ENCODE peak calls at places on chromosome 20, in nine cellular contexts. O, J, X, A, T, N, L, S and R are unnamed samples.

GRCh38 chr20:19824861-19825260 is 66.8 kb downstream of the RIN2 start:
- DNase-seq in O (no peak), J (no peak), X (no peak), A (no peak), T (no peak), N (no peak), L (no peak), S (no peak), R (no peak)

GRCh38 chr20:3869839-3870634 is 19.1 kb upstream of the PANK2 start:
- DNase-seq in O (no peak), J (peak; percentile 33), X (no peak), A (no peak), T (no peak), N (no peak), L (no peak), S (no peak), R (no peak)

GRCh38 chr20:4617484-4617883 is 104.2 kb upstream of the PRND start:
- DNase-seq in O (no peak), J (no peak), X (no peak), A (no peak), T (no peak), N (no peak), L (no peak), S (no peak), R (peak; percentile 86)

GRCh38 chr20:22918286-22918983 is 116.7 kb upstream of the SSTR4 start:
- DNase-seq in O (no peak), J (no peak), X (no peak), A (no peak), T (no peak), N (no peak), L (no peak), S (no peak), R (no peak)

GRCh38 chr20:36309643-36310042 is 3.5 kb downstream of the DLGAP4 start:
- DNase-seq in O (no peak), J (no peak), X (no peak), A (no peak), T (peak; percentile 18), N (no peak), L (no peak), S (no peak), R (no peak)

GRCh38 chr20:25042531-25043498 is 15.1 kb downstream of the ACSS1 start:
- DNase-seq in O (peak; percentile 43), J (peak; percentile 45), X (peak; percentile 92), A (no peak), T (peak; percentile 85), N (no peak), L (no peak), S (peak; percentile 61), R (no peak)

GRCh38 chr20:63082308-63082938 is 75.7 kb upstream of the BHLHE23 start:
- DNase-seq in O (no peak), J (no peak), X (peak; percentile 61), A (peak; percentile 38), T (peak; percentile 41), N (peak; percentile 86), L (no peak), S (no peak), R (no peak)

GRCh38 chr20:32670773-32671455 is 2.8 kb downstream of the C20orf203 start:
- DNase-seq in O (no peak), J (no peak), X (no peak), A (no peak), T (no peak), N (no peak), L (no peak), S (peak; percentile 63), R (no peak)

GRCh38 chr20:51022803-51023616 is at the start of gene KCNG1:
- DNase-seq in O (peak; percentile 97), J (peak; percentile 81), X (peak; percentile 85), A (no peak), T (peak; percentile 74), N (peak; percentile 92), L (peak; percentile 79), S (no peak), R (no peak)

GRCh38 chr20:48759631-48760245 is 68.1 kb downstream of the PREX1 start:
- DNase-seq in O (no peak), J (no peak), X (peak; percentile 69), A (no peak), T (no peak), N (no peak), L (no peak), S (no peak), R (no peak)

GRCh38 chr20:38730167-38730988 is 6.1 kb downstream of the SLC32A1 start:
- DNase-seq in O (no peak), J (peak; percentile 25), X (no peak), A (no peak), T (no peak), N (peak; percentile 28), L (no peak), S (no peak), R (no peak)

GRCh38 chr20:9015984-9016324 is 52.9 kb upstream of the PLCB4 start:
- DNase-seq in O (no peak), J (no peak), X (no peak), A (no peak), T (no peak), N (peak; percentile 70), L (no peak), S (no peak), R (no peak)

GRCh38 chr20:63896136-63896890 is 1.4 kb downstream of the DNAJC5 start:
- DNase-seq in O (no peak), J (peak; percentile 65), X (peak; percentile 89), A (no peak), T (no peak), N (peak; percentile 26), L (no peak), S (no peak), R (no peak)

GRCh38 chr20:21862224-21862927 is 156.9 kb downstream of the PAX1 start:
- DNase-seq in O (no peak), J (no peak), X (no peak), A (no peak), T (no peak), N (peak; percentile 67), L (no peak), S (no peak), R (no peak)

GRCh38 chr20:15475483-15475882 is 1097.8 kb downstream of the KIF16B start:
- DNase-seq in O (peak; percentile 23), J (peak; percentile 35), X (peak; percentile 76), A (no peak), T (no peak), N (no peak), L (peak; percentile 46), S (peak; percentile 20), R (no peak)
- H3K27ac ChIP-seq in O (no peak overlapping the region), J (no peak overlapping the region), X (no peak overlapping the region), A (no peak overlapping the region), T (no peak overlapping the region), N (no peak overlapping the region), L (no peak overlapping the region), S (no peak overlapping the region), R (no peak overlapping the region)

DNA sequence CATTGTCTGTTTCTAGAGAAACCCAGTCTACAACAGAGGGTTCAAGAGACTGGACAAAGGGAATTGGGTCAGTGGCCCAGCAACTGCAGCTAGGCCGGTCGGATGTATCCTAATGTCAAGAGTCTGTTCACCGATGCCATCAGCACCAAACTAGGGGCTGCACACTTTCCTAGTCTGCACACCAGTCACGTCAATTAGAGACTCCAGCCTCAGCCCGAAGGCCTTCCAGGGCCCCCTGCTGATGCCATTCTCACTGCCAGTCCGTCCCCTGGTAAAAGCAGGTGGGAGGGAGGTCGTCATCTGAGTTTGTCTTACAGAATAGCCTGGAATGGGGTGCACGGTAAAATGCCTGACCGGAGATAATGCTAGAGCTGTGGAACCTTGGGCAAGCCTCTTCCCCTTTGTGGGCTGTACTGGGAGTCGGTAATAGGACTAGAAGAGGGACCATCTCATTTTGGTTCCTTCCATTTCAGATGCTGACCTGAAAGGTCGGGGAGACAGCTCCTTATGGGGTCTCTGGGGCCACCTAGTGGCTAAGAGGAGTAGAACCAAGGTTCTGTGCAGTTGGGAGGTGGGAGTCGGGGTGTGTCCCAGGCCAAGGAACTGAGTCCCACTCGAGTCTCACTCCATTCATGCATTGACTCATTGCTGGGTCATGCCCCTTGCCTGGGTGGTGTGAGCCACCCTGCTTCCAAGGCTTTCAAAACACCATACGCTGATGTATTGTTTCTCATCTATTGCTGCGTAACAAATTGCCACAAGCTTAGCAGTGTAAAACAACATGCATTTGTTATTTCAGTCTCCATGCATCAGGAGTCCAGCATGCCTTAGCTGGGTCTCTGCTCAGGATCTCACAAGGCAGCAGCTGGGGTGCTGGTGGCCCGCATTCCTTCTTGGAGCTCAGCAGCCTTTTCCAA is 5.1 kb downstream of the SOX12 start:
- DNase-seq in O (peak; percentile 72), J (no peak), X (peak; percentile 79), A (no peak), T (peak; percentile 78), N (peak; percentile 91), L (peak; percentile 22), S (no peak), R (no peak)
- TF ChIP-seq POLR2AphosphoS5 in O (no peak), J (no peak), X (peak; percentile 16), A (no peak), T (no peak), N (no peak), L (no peak), S (no peak), R (no peak)

DNA sequence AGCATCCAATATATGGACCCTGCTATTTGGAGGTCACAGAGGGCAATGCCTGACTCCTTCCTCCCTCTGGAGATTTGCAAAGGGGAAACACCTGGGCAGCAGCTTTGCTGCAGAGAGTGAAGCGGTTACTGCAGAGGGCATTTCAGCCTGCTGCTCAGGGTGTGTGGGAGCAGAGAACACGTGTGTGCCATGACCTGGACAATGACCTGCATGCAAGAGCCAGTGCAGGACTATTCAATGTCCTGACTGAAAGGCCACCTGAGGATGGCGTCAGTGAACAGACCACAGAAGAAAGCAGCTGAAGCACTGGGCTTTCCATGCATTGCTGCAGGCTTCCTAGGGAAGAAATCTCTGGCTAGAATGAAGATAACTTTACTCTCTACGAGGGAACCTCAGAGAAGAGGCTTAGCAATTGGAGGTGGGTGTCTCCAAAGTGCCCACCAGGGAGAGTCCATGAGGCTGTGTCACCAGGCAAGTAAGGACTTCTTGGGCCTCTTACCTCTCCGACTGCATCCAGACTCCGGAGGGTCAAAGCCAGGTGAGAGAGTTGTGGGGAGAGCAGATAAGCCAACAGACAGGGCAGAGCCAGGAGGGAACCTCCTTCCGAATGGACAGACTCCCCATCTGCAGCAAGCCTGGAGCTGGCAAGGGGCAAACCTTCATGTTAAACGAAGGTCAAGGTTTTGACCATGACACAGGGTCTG is 52.9 kb upstream of the PMEPA1 start:
- DNase-seq in O (no peak), J (no peak), X (peak; percentile 46), A (peak; percentile 27), T (peak; percentile 33), N (no peak), L (no peak), S (no peak), R (no peak)
- H3K27ac ChIP-seq in O (no peak overlapping the region), J (no peak overlapping the region), X (no peak overlapping the region), A (no peak overlapping the region), T (no peak overlapping the region), N (no peak overlapping the region), L (peak overlapping the region; percentile 93), S (no peak overlapping the region), R (no peak overlapping the region)

DNA sequence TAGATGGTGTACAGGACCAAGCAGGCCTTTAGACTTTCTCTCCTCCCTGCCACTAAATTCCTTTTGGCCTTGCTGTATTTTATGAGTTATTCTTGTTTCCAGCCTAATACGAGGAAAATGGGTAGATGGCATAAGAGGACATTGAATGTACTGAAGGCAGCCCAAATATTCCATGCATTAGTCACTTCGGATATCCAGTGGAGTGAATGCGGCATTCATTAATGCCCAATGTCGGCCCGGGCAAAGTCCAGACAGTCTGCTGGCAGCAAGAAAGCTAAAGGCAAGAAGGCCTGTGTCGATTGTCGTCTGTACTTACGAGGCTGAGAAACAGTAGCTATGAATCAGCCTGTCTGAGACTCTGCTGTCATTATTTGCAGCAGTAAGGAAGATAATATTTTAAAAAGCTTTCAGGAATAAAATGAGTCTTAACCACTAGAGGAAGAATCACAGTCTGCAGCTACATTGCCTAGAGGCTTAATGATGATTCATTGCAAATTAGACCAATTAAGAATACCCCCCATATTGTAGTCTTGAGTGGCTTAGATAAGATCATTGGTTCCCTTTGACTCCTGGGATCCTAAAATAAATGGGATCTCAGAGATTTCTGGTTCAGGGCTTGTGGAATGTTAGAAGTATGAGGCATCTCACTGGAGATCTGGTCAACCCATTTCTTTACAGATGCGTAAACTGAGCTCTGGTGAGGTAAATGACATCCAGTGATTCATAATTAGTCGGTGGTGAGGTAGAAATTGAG is 534.1 kb upstream of the JAG1 start:
- DNase-seq in O (no peak), J (no peak), X (no peak), A (no peak), T (no peak), N (no peak), L (no peak), S (no peak), R (no peak)
- TF ChIP-seq POLR2AphosphoS5 in O (peak; percentile 59), J (no peak), X (no peak), A (no peak), T (no peak), N (no peak), L (no peak), S (no peak), R (no peak)